ENCODE peak calls at places on chromosome 1, in six cellular contexts. H is H9, B is IMR-90, S is neuronal stem cell, A is mesendoderm, M is mesenchymal stem cell. T is an unnamed sample.

GRCh38 chr1:162605225-162605927 is 26.9 kb upstream of the DDR2 start:
- DNase-seq in H (no peak), B (peak), S (no peak), A (no peak), M (peak), T (no peak)

GRCh38 chr1:38175062-38175461 is 128.5 kb upstream of the POU3F1 start:
- DNase-seq in H (no peak), B (no peak), S (no peak), A (no peak), M (no peak), T (no peak)

GRCh38 chr1:18945401-18945849 is 11.1 kb downstream of the IFFO2 start:
- DNase-seq in H (peak), B (peak), S (no peak), A (peak), M (peak), T (no peak)

GRCh38 chr1:5967351-5968160 is 24.7 kb downstream of the NPHP4 start:
- DNase-seq in H (no peak), B (no peak), S (no peak), A (no peak), M (no peak), T (no peak)

GRCh38 chr1:229159668-229160544 is 111.0 kb upstream of the RAB4A start:
- DNase-seq in H (no peak), B (no peak), S (no peak), A (peak), M (no peak), T (no peak)

GRCh38 chr1:6506210-6507036 is 15.0 kb upstream of the PLEKHG5 start:
- DNase-seq in H (no peak), B (no peak), S (no peak), A (no peak), M (no peak), T (no peak)

GRCh38 chr1:20978413-20978812 is 191.3 kb upstream of the HP1BP3 start:
- DNase-seq in H (no peak), B (no peak), S (no peak), A (peak), M (peak), T (peak)

GRCh38 chr1:64228181-64228957 is 24.9 kb downstream of the UBE2U start:
- DNase-seq in H (no peak), B (peak), S (no peak), A (no peak), M (no peak), T (no peak)

GRCh38 chr1:206839857-206840256 is 25.6 kb upstream of the IL20 start:
- DNase-seq in H (no peak), B (peak), S (no peak), A (peak), M (peak), T (peak)

GRCh38 chr1:228514421-228514820 is 27.2 kb downstream of the RNF187 start:
- DNase-seq in H (no peak), B (no peak), S (no peak), A (no peak), M (no peak), T (peak)

GRCh38 chr1:206649261-206649660 is 13.9 kb downstream of the DYRK3 start:
- DNase-seq in H (no peak), B (no peak), S (no peak), A (no peak), M (no peak), T (no peak)

GRCh38 chr1:85342177-85342576 is 65.7 kb upstream of the BCL10 start:
- DNase-seq in H (no peak), B (peak), S (no peak), A (no peak), M (no peak), T (no peak)

GRCh38 chr1:65832296-65832695 is 39.6 kb downstream of the PDE4B start:
- DNase-seq in H (no peak), B (peak), S (no peak), A (no peak), M (no peak), T (no peak)

GRCh38 chr1:35901235-35901634 is 18.2 kb downstream of the AGO1 start:
- DNase-seq in H (no peak), B (no peak), S (no peak), A (no peak), M (no peak), T (no peak)

GRCh38 chr1:7011826-7012225 is 226.6 kb downstream of the CAMTA1 start:
- DNase-seq in H (no peak), B (no peak), S (no peak), A (no peak), M (no peak), T (no peak)

GRCh38 chr1:16724718-16725438 is 15.4 kb upstream of the RNU1-4 start:
- DNase-seq in H (peak), B (no peak), S (no peak), A (no peak), M (no peak), T (no peak)

GRCh38 chr1:39141925-39142324 is 62.6 kb upstream of the MACF1 start:
- DNase-seq in H (peak), B (peak), S (peak), A (peak), M (peak), T (peak)

GRCh38 chr1:44826375-44827196 is 16.5 kb downstream of the PTCH2 start:
- DNase-seq in H (peak), B (no peak), S (no peak), A (no peak), M (no peak), T (no peak)

GRCh38 chr1:77655431-77655974 is 27.0 kb downstream of the ZZZ3 start:
- DNase-seq in H (no peak), B (peak), S (no peak), A (no peak), M (peak), T (no peak)

GRCh38 chr1:168743001-168743400 is 14.0 kb upstream of the DPT start:
- DNase-seq in H (no peak), B (no peak), S (no peak), A (no peak), M (no peak), T (no peak)

GRCh38 chr1:188499690-188500089 is 1670.9 kb downstream of the PLA2G4A start:
- DNase-seq in H (no peak), B (peak), S (no peak), A (peak), M (peak), T (peak)

GRCh38 chr1:79193211-79194079 is 186.9 kb upstream of the ADGRL4 start:
- DNase-seq in H (peak), B (peak), S (peak), A (peak), M (peak), T (peak)

GRCh38 chr1:232481091-232481490 is 148.8 kb downstream of the SIPA1L2 start:
- DNase-seq in H (no peak), B (no peak), S (no peak), A (no peak), M (no peak), T (no peak)

GRCh38 chr1:167185062-167185461 is 35.6 kb upstream of the POU2F1 start:
- DNase-seq in H (no peak), B (no peak), S (no peak), A (no peak), M (no peak), T (no peak)

GRCh38 chr1:150263549-150263948 is 5.3 kb downstream of the APH1A start:
- DNase-seq in H (no peak), B (no peak), S (no peak), A (no peak), M (no peak), T (no peak)

GRCh38 chr1:17136936-17137335 is 17.7 kb upstream of the PADI2 start:
- DNase-seq in H (no peak), B (no peak), S (no peak), A (no peak), M (no peak), T (no peak)

GRCh38 chr1:175466556-175466955 is 274.0 kb upstream of the KIAA0040 start:
- DNase-seq in H (no peak), B (no peak), S (no peak), A (no peak), M (no peak), T (no peak)

GRCh38 chr1:54312874-54313316 is 93.3 kb downstream of the SSBP3 start:
- DNase-seq in H (peak), B (peak), S (no peak), A (peak), M (peak), T (no peak)

GRCh38 chr1:243270097-243270864 is 14.4 kb downstream of the SDCCAG8 start:
- DNase-seq in H (no peak), B (no peak), S (no peak), A (no peak), M (no peak), T (no peak)

GRCh38 chr1:234114648-234115307 is 210.3 kb downstream of the SLC35F3 start:
- DNase-seq in H (no peak), B (peak), S (peak), A (peak), M (peak), T (peak)

GRCh38 chr1:8024329-8024728 is 1.8 kb downstream of the ERRFI1 start:
- DNase-seq in H (no peak), B (no peak), S (no peak), A (no peak), M (peak), T (no peak)

GRCh38 chr1:64392109-64392508 is 77.8 kb upstream of the CACHD1 start:
- DNase-seq in H (peak), B (no peak), S (peak), A (peak), M (no peak), T (no peak)

GRCh38 chr1:41799723-41800122 is 119.0 kb downstream of the HIVEP3 start:
- DNase-seq in H (no peak), B (peak), S (no peak), A (no peak), M (no peak), T (peak)

GRCh38 chr1:156191292-156191954 is 2.5 kb upstream of the SLC25A44 start:
- DNase-seq in H (no peak), B (no peak), S (no peak), A (no peak), M (peak), T (no peak)

GRCh38 chr1:1781526-1781903 is 3.2 kb upstream of the NADK start:
- DNase-seq in H (peak), B (no peak), S (no peak), A (peak), M (no peak), T (no peak)

GRCh38 chr1:1779691-1780597 is 1.7 kb upstream of the NADK start:
- DNase-seq in H (peak), B (peak), S (no peak), A (peak), M (peak), T (peak)

GRCh38 chr1:1778827-1779675 is 781 bp upstream of the NADK start:
- DNase-seq in H (peak), B (no peak), S (peak), A (peak), M (peak), T (peak)

GRCh38 chr1:1782399-1783221 is 4.3 kb upstream of the NADK start:
- DNase-seq in H (peak), B (peak), S (no peak), A (peak), M (peak), T (no peak)

DNA sequence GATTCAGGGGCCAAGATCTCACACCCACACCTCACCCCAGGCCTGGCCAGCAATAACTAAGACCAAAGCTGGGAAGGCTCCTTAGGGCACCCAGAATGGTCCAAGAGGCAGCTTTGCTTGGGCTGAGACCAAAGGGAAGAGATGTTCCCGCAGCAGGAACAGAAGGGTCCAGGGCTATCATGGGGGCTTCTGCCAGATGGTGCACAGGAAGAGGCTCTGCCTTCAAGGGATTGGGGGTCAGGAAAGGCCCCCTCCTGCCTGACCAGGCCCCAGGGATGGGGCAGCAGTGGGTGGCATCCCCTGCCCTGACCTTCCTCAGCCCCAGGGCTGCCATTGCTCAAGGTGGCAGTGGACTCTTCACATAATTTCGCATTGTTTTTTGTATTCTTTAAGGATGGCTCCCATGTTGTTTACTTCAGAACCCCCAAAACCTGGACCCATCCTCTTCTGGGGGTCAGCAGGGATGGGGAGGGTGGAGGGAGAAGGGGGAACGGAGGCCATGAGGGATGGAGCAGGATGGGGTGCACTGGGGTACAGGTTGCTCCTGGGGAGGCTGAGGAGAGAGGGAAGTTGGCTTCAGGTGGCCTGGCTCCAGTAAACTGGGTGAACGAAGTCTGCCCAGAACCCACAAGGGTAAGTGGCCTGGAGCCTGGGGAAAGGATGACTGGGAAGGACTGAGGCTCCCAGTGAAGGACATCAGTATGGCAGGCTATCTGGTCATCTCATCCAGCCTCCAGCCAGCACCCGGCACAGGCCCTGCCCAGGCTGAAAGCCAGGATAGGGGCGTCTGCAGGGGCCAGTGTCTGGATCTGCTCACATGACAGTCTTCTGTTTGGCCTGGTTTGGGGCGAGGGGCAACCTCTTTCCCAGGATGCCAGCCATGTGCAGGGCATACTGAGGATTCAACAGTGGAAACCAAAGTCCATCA is 2.6 kb upstream of the NADK start:
- DNase-seq in H (no peak), B (no peak), S (no peak), A (no peak), M (no peak), T (peak)
- H2BK120ac ChIP-seq in H (no peak), B (no peak), S (no peak), A (no peak), M (no peak), T (no peak)

DNA sequence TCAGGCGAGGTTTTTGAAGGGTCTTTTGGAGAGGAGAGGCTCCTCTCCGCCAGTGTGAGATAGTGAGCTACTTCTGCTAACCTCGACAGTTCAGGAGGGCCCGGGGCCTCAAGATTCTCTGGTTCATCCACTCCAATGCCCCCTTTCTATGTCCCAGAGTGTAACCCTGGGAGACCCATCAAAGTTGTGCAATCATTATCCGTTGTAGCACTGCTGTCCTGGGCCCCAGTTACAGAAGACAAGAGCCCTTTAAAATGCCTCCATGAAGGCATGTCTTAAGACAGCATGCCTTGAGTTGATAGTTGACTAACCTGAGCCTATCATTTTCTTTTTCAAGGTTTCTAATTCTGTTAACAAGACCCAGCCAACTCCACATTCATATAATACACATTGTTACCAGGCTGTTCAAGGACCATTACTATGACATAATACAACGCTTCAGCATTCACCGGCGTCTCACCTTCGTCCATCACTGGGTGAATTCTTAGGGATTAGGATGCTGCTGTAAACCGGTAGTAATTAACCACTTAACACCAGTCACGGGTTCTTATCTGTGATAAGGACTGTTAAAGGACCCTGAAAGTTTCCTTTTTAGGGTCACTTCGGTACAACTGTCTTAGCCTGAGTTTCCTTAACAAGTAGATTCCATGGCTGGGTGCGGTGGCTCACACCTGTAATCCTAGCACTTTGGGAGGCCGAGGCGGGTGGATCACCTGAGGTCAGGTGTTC is 37.4 kb upstream of the CDC42BPA start:
- DNase-seq in H (no peak), B (no peak), S (no peak), A (peak), M (no peak), T (no peak)
- H2BK120ac ChIP-seq in H (no peak), B (no peak), S (no peak), A (no peak), M (no peak), T (no peak)

DNA sequence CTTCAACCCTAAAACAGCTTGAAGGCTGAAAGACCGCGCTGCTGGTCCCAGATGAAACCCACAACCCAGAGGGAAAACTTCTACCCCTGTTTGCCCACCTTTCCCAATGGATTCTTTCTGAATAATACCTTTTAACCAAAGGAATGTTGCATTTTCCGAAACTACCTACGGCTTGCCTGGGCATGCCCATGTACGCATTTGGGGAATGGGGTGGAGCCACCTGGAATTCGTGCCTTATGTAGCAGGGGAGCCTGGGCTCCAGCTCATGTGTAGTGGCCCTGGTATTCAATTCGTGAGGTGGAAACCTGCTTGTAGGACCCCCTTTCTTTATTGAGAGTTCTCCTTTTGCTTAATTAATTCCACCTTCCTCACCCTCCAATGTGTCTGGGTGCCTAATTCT is 256.6 kb upstream of the RGS18 start:
- DNase-seq in H (peak), B (no peak), S (no peak), A (no peak), M (no peak), T (peak)
- H2BK120ac ChIP-seq in H (no peak), B (no peak), S (no peak), A (peak), M (no peak), T (no peak)

DNA sequence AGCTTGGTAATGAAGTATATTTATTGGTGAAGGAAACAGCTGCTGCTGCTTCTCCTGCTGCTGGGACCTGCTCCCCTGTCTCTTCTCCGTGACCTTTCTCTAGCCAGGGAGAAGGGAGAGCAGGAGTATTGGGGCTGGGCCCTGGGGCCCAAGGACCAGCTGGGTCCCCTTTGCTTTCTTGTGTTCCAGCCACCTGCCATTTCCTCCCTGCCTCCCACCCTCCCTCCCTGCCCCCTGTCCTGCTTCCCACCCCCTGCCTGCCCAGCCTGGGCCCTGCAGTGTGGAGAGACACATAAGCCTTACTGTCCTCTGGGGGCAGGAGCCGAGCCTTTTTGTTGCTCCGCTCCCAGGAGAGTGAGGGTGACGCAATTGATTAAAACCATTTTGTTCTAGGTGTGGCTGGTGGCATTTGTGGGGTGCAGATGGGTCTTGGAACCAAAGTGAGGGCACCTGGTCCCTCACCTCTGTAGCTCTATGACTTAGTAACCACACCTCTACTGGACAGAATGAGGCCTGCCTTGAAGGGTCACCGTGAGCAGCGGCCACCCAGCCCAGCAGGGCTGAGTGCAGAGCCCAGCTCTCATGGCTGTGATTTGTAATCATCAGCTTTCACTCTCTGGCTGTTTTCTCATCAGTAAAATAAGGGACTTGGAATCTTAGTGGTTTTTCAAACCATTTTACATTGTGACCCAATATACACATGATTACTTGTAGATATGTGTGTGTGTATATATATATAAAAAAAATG is 13.9 kb upstream of the TMEM222 start:
- DNase-seq in H (no peak), B (no peak), S (no peak), A (peak), M (no peak), T (no peak)
- H2BK120ac ChIP-seq in H (no peak), B (no peak), S (no peak), A (no peak), M (no peak), T (no peak)

GRCh38 chr1:24503003-24503751 is 541 bp downstream of the RCAN3 start:
- DNase-seq in H (no peak), B (no peak), S (no peak), A (no peak), M (peak), T (peak)

GRCh38 chr1:24500448-24501048 is 2.1 kb upstream of the RCAN3 start:
- DNase-seq in H (no peak), B (no peak), S (no peak), A (no peak), M (no peak), T (no peak)

GRCh38 chr1:24503870-24504523 is 1.4 kb downstream of the RCAN3 start:
- DNase-seq in H (no peak), B (no peak), S (no peak), A (no peak), M (no peak), T (no peak)

GRCh38 chr1:24501371-24502167 is 1.1 kb upstream of the RCAN3 start:
- DNase-seq in H (no peak), B (no peak), S (no peak), A (peak), M (peak), T (peak)

GRCh38 chr1:24502168-24503002 is at the start of gene RCAN3:
- DNase-seq in H (peak), B (peak), S (peak), A (peak), M (peak), T (peak)
- H2BK120ac ChIP-seq in H (no peak), B (peak), S (no peak), A (peak), M (peak), T (peak)

GRCh38 chr1:25570798-25571521 is 27.6 kb downstream of the LDLRAP1 start:
- DNase-seq in H (no peak), B (no peak), S (no peak), A (no peak), M (no peak), T (no peak)

GRCh38 chr1:25571522-25571970 is 28.1 kb downstream of the LDLRAP1 start:
- DNase-seq in H (no peak), B (no peak), S (no peak), A (no peak), M (no peak), T (no peak)

GRCh38 chr1:25568834-25569598 is 25.6 kb downstream of the LDLRAP1 start:
- DNase-seq in H (no peak), B (peak), S (no peak), A (peak), M (peak), T (peak)

GRCh38 chr1:25568090-25568833 is 24.9 kb downstream of the LDLRAP1 start:
- DNase-seq in H (peak), B (peak), S (no peak), A (peak), M (peak), T (peak)

GRCh38 chr1:25569599-25570458 is 26.4 kb downstream of the LDLRAP1 start:
- DNase-seq in H (no peak), B (no peak), S (no peak), A (no peak), M (no peak), T (no peak)
- H2BK120ac ChIP-seq in H (no peak), B (peak), S (no peak), A (no peak), M (no peak), T (no peak)

GRCh38 chr1:220767312-220768126 is 19.2 kb upstream of the MTARC1 start:
- DNase-seq in H (no peak), B (peak), S (no peak), A (no peak), M (peak), T (peak)
- H2BK120ac ChIP-seq in H (no peak), B (no peak), S (no peak), A (no peak), M (no peak), T (no peak)

T was measured in trophoblast cell.